ENCODE peak calls at places on chromosomes 2 and 18, in four cellular contexts. One of them, this sample, is unnamed.

GRCh38 chr2:225002656-225003045 is 39.6 kb downstream of the DOCK10 start:
- DNase-seq in fibroblast of mammary gland: no peak
- DNase-seq in cardiac fibroblast: no peak
- DNase-seq in dermis microvascular lymphatic vessel endothelial cell: no peak
- DNase-seq in this sample: no peak

GRCh38 chr2:85588218-85589044 is 4.2 kb downstream of the VAMP5 start:
- DNase-seq in dermis microvascular lymphatic vessel endothelial cell: no peak
- DNase-seq in cardiac fibroblast: no peak
- DNase-seq in fibroblast of mammary gland: no peak
- DNase-seq in this sample: no peak

GRCh38 chr2:161238559-161239415 is 69.4 kb upstream of the PSMD14 start:
- DNase-seq in fibroblast of mammary gland: peak
- DNase-seq in dermis microvascular lymphatic vessel endothelial cell: peak
- DNase-seq in cardiac fibroblast: peak
- DNase-seq in this sample: peak

GRCh38 chr2:241788572-241788971 is 11.9 kb downstream of the GAL3ST2 start:
- DNase-seq in fibroblast of mammary gland: no peak
- DNase-seq in cardiac fibroblast: peak
- DNase-seq in dermis microvascular lymphatic vessel endothelial cell: no peak
- DNase-seq in this sample: no peak

GRCh38 chr2:102050854-102051391 is 59.2 kb downstream of the IL1R2 start:
- DNase-seq in dermis microvascular lymphatic vessel endothelial cell: peak
- DNase-seq in cardiac fibroblast: peak
- DNase-seq in fibroblast of mammary gland: peak
- DNase-seq in this sample: peak

GRCh38 chr18:13286456-13287125 is 68.0 kb downstream of the LDLRAD4 start:
- DNase-seq in fibroblast of mammary gland: no peak
- DNase-seq in cardiac fibroblast: no peak
- DNase-seq in dermis microvascular lymphatic vessel endothelial cell: no peak
- DNase-seq in this sample: no peak

GRCh38 chr2:46970334-46971288 is 55.0 kb upstream of the MCFD2 start:
- DNase-seq in dermis microvascular lymphatic vessel endothelial cell: peak
- DNase-seq in cardiac fibroblast: peak
- DNase-seq in fibroblast of mammary gland: peak
- DNase-seq in this sample: peak

GRCh38 chr2:26298638-26299393 is 47.1 kb upstream of the SELENOI start:
- DNase-seq in dermis microvascular lymphatic vessel endothelial cell: peak
- DNase-seq in cardiac fibroblast: peak
- DNase-seq in fibroblast of mammary gland: peak
- DNase-seq in this sample: peak

GRCh38 chr18:69795785-69796184 is 151.9 kb downstream of the CD226 start:
- DNase-seq in dermis microvascular lymphatic vessel endothelial cell: no peak
- DNase-seq in cardiac fibroblast: no peak
- DNase-seq in fibroblast of mammary gland: no peak
- DNase-seq in this sample: no peak

GRCh38 chr2:148459300-148459891 is 185.2 kb upstream of the EPC2 start:
- DNase-seq in cardiac fibroblast: no peak
- DNase-seq in fibroblast of mammary gland: no peak
- DNase-seq in dermis microvascular lymphatic vessel endothelial cell: no peak
- DNase-seq in this sample: no peak

GRCh38 chr2:105397959-105398521 is 811 bp downstream of the FHL2 start:
- DNase-seq in dermis microvascular lymphatic vessel endothelial cell: peak
- DNase-seq in cardiac fibroblast: peak
- DNase-seq in fibroblast of mammary gland: no peak
- DNase-seq in this sample: no peak

GRCh38 chr18:48663931-48664847 is 125.4 kb downstream of the CTIF start:
- DNase-seq in fibroblast of mammary gland: peak
- DNase-seq in cardiac fibroblast: peak
- DNase-seq in dermis microvascular lymphatic vessel endothelial cell: peak
- DNase-seq in this sample: peak

GRCh38 chr2:179036353-179036905 is 13.5 kb downstream of the CCDC141 start:
- DNase-seq in fibroblast of mammary gland: no peak
- DNase-seq in dermis microvascular lymphatic vessel endothelial cell: no peak
- DNase-seq in cardiac fibroblast: no peak
- DNase-seq in this sample: no peak

GRCh38 chr2:158507141-158507540 is 50.4 kb downstream of the PKP4 start:
- DNase-seq in fibroblast of mammary gland: no peak
- DNase-seq in dermis microvascular lymphatic vessel endothelial cell: no peak
- DNase-seq in cardiac fibroblast: no peak
- DNase-seq in this sample: no peak

GRCh38 chr2:55364189-55365055 is 55.2 kb downstream of the CCDC88A start:
- DNase-seq in dermis microvascular lymphatic vessel endothelial cell: peak
- DNase-seq in cardiac fibroblast: peak
- DNase-seq in fibroblast of mammary gland: peak
- DNase-seq in this sample: no peak

GRCh38 chr2:155372969-155373368 is 674.5 kb downstream of the KCNJ3 start:
- DNase-seq in cardiac fibroblast: peak
- DNase-seq in fibroblast of mammary gland: peak
- DNase-seq in dermis microvascular lymphatic vessel endothelial cell: peak
- DNase-seq in this sample: no peak

GRCh38 chr2:112627060-112628040 is 18.4 kb upstream of the SLC20A1 start:
- DNase-seq in dermis microvascular lymphatic vessel endothelial cell: peak
- DNase-seq in cardiac fibroblast: peak
- DNase-seq in fibroblast of mammary gland: peak
- DNase-seq in this sample: no peak

GRCh38 chr2:197072533-197072932 is 146.0 kb upstream of the PGAP1 start:
- DNase-seq in fibroblast of mammary gland: peak
- DNase-seq in cardiac fibroblast: peak
- DNase-seq in dermis microvascular lymphatic vessel endothelial cell: no peak
- DNase-seq in this sample: no peak

GRCh38 chr2:118842687-118843491 is 4.6 kb downstream of the EN1 start:
- DNase-seq in dermis microvascular lymphatic vessel endothelial cell: no peak
- DNase-seq in cardiac fibroblast: no peak
- DNase-seq in fibroblast of mammary gland: no peak
- DNase-seq in this sample: no peak

GRCh38 chr2:24189551-24189950 is 14.7 kb downstream of the FAM228A start:
- DNase-seq in fibroblast of mammary gland: no peak
- DNase-seq in dermis microvascular lymphatic vessel endothelial cell: no peak
- DNase-seq in cardiac fibroblast: no peak
- DNase-seq in this sample: no peak

GRCh38 chr2:217801711-217802110 is 201.1 kb downstream of the TNS1 start:
- DNase-seq in fibroblast of mammary gland: no peak
- DNase-seq in cardiac fibroblast: no peak
- DNase-seq in dermis microvascular lymphatic vessel endothelial cell: no peak
- DNase-seq in this sample: no peak